ENCODE peak calls at places on chromosomes 13 and 19, in eight cellular contexts. G is T-helper 1 cell; U is NCI-H1105; S is natural killer cell; H is activated CD8-positive, alpha-beta memory T cell treated with anti-CD3 and anti-CD28 coated beads, Interleukin-2, amount 50 U/mL, for 48 hours; M is M059J; T is T-helper 2 cell; P is activated B cell treated with CpG ODN at 0.5 μM for 24 hours. B is an unnamed sample.
A peak's percentile ranks its signal among the peaks of the same experiment; 100 is the strongest.

GRCh38 chr13:27194895-27195764 is 23.5 kb upstream of the USP12 start:
- DNase-seq in U (no peak), H (no peak), S (no peak), T (no peak), P (no peak), M (peak; percentile 97), G (no peak), B (peak; percentile 94)

GRCh38 chr19:39671739-39672363 is 16.1 kb downstream of the LGALS16 start:
- DNase-seq in T (peak; percentile 9), S (no peak), U (peak; percentile 29), H (no peak), G (peak; percentile 49), P (no peak), M (peak; percentile 57), B (peak; percentile 6)

GRCh38 chr19:45305421-45305820 is 17.3 kb downstream of the CKM start:
- DNase-seq in P (no peak), T (no peak), M (no peak), H (no peak), G (no peak), U (no peak), S (no peak), B (no peak)

GRCh38 chr19:12666305-12667048 is at the start of the genes MAN2B1 and WDR83:
- DNase-seq in U (peak; percentile 77), G (peak; percentile 69), H (peak; percentile 91), M (peak; percentile 74), S (peak; percentile 77), T (peak; percentile 74), P (peak; percentile 83), B (peak; percentile 99)

GRCh38 chr19:19866599-19867248 is 1.0 kb downstream of the ZNF253 start:
- DNase-seq in P (peak; percentile 49), T (peak; percentile 18), G (peak; percentile 30), H (peak; percentile 68), U (peak; percentile 24), M (no peak), S (peak; percentile 41), B (peak; percentile 22)

GRCh38 chr19:898663-899062 is 5.4 kb downstream of the RNU6-9 start:
- DNase-seq in M (peak; percentile 28), T (no peak), U (peak; percentile 74), P (no peak), G (no peak), S (no peak), H (no peak), B (no peak)

GRCh38 chr19:19321143-19321577 is 531 bp downstream of the MAU2 start:
- DNase-seq in S (peak; percentile 21), P (no peak), U (peak; percentile 13), H (no peak), T (no peak), G (no peak), M (peak; percentile 22), B (peak; percentile 62)

GRCh38 chr13:62234780-62235530 is 819.3 kb upstream of the PCDH20 start:
- DNase-seq in H (no peak), U (no peak), P (no peak), S (no peak), T (no peak), M (no peak), G (no peak), B (no peak)

GRCh38 chr19:17294051-17294891 is 9.0 kb downstream of the ABHD8 start:
- DNase-seq in S (no peak), T (peak; percentile 57), M (no peak), P (peak; percentile 36), U (no peak), G (peak; percentile 35), H (peak; percentile 89), B (peak; percentile 88)

GRCh38 chr19:42206871-42207755 is 10.4 kb downstream of the DEDD2 start:
- DNase-seq in U (no peak), G (no peak), S (no peak), P (no peak), H (no peak), T (no peak), M (peak; percentile 83), B (peak; percentile 98)

B was measured in osteoblast.